ENCODE peak calls at places on chromosomes 11 and 22, in five cellular contexts. U, C, T, R and A are unnamed samples.

GRCh38 chr11:34332524-34332923 is 25.3 kb downstream of the ABTB2 start:
- DNase-seq in C (no peak), R (no peak), T (no peak), U (no peak), A (no peak)

GRCh38 chr22:43114958-43115357 is 4.4 kb downstream of the BIK start:
- DNase-seq in C (no peak), T (no peak), R (no peak), U (no peak), A (no peak)

GRCh38 chr11:3890806-3891205 is 35.3 kb downstream of the STIM1 start:
- DNase-seq in U (no peak), C (no peak), R (no peak), T (no peak), A (no peak)

GRCh38 chr11:38672445-38672844 is 2074.4 kb upstream of the RAG2 start:
- DNase-seq in C (no peak), R (no peak), T (no peak), U (no peak), A (no peak)

GRCh38 chr11:1542267-1542666 is 29.8 kb downstream of the DUSP8 start:
- DNase-seq in C (no peak), R (no peak), T (no peak), U (no peak), A (no peak)

GRCh38 chr11:10414659-10415058 is 40.4 kb upstream of the AMPD3 start:
- DNase-seq in C (no peak), T (peak), R (no peak), U (peak), A (no peak)

GRCh38 chr11:95697614-95698408 is 91.8 kb downstream of the FAM76B start:
- DNase-seq in U (no peak), R (no peak), T (no peak), C (no peak), A (no peak)

GRCh38 chr22:28139993-28140392 is 220.9 kb upstream of the PITPNB start:
- DNase-seq in U (peak), C (peak), T (no peak), R (no peak), A (peak)

GRCh38 chr11:118199135-118199534 is 22.7 kb upstream of the SCN2B start:
- DNase-seq in C (no peak), U (no peak), T (no peak), R (no peak), A (no peak)

GRCh38 chr11:10885703-10886363 is 28.0 kb upstream of the ZBED5 start:
- DNase-seq in U (peak), T (no peak), C (peak), R (no peak), A (peak)

GRCh38 chr11:13012037-13012693 is 3.0 kb downstream of the RASSF10 start:
- DNase-seq in U (no peak), T (no peak), R (no peak), C (no peak), A (no peak)

GRCh38 chr11:96256604-96257003 is 86.4 kb downstream of the MAML2 start:
- DNase-seq in T (no peak), C (no peak), U (no peak), R (no peak), A (no peak)

GRCh38 chr11:1108246-1108900 is 33.7 kb downstream of the MUC2 start:
- DNase-seq in C (no peak), R (no peak), U (no peak), T (no peak), A (no peak)

GRCh38 chr22:39256979-39257378 is 12.2 kb upstream of the PDGFB start:
- DNase-seq in C (no peak), R (no peak), T (no peak), U (no peak), A (no peak)

GRCh38 chr11:69718147-69718546 is 14.3 kb upstream of the FGF19 start:
- DNase-seq in R (no peak), T (peak), C (peak), U (peak), A (peak)

GRCh38 chr22:41935015-41935908 is 8.7 kb upstream of the TNFRSF13C start:
- DNase-seq in T (no peak), C (no peak), R (no peak), U (no peak), A (no peak)

GRCh38 chr11:86741489-86742435 is 58.6 kb upstream of the PRSS23 start:
- DNase-seq in R (no peak), T (no peak), C (peak), U (peak), A (peak)

GRCh38 chr11:26510756-26511155 is 61.3 kb downstream of the MUC15 start:
- DNase-seq in C (no peak), U (no peak), T (no peak), R (no peak), A (no peak)

GRCh38 chr11:60785806-60786361 is 751 bp downstream of the MS4A10 start:
- DNase-seq in U (peak), R (no peak), C (peak), T (no peak), A (peak)

GRCh38 chr22:22578702-22579424 is 19.8 kb upstream of the PRAME start:
- DNase-seq in R (no peak), T (no peak), U (peak), C (peak), A (peak)

GRCh38 chr11:117828641-117829368 is 4.3 kb upstream of the FXYD2 start:
- DNase-seq in R (peak), C (peak), U (peak), T (no peak), A (peak)

GRCh38 chr22:27150530-27150909 is 493.1 kb downstream of the MIAT start:
- DNase-seq in C (no peak), R (no peak), U (no peak), T (peak), A (no peak)

GRCh38 chr11:14500181-14500651 is 605 bp upstream of the COPB1 start:
- DNase-seq in R (peak), T (no peak), C (peak), U (peak), A (peak)

GRCh38 chr11:8375932-8376331 is 112.3 kb upstream of the LMO1 start:
- DNase-seq in R (no peak), U (no peak), T (no peak), C (no peak), A (no peak)

GRCh38 chr11:47099213-47099917 is 77.3 kb downstream of the ARFGAP2 start:
- DNase-seq in T (no peak), C (no peak), R (no peak), U (no peak), A (no peak)

GRCh38 chr22:37198290-37199102 is 10.4 kb upstream of the C1QTNF6 start:
- DNase-seq in T (peak), U (peak), C (peak), R (peak), A (peak)

GRCh38 chr11:120225372-120225909 is 14.5 kb upstream of the POU2F3 start:
- DNase-seq in C (peak), U (peak), R (no peak), T (no peak), A (no peak)